ENCODE peak calls at places on chromosome 4, in ten cellular contexts. R is adrenal gland, O is stomach, E is testis, J is upper lobe of left lung, V is A549, L is body of pancreas, W is heart left ventricle, N is suprapubic skin, B is vagina. D is an unnamed sample.

GRCh38 chr4:152165146-152165545 is 370.7 kb downstream of the FBXW7 start:
- DNase-seq in J (no peak), B (no peak), L (no peak), N (no peak), E (no peak), V (no peak), O (no peak), W (no peak), R (no peak), D (no peak)

GRCh38 chr4:789571-790465 is 36.1 kb downstream of the CPLX1 start:
- DNase-seq in L (no peak), O (no peak), B (no peak), E (no peak), R (no peak), J (no peak), N (no peak), W (no peak), V (no peak), D (no peak)

GRCh38 chr4:126799971-126800722 is 832.6 kb upstream of the INTU start:
- DNase-seq in J (no peak), V (no peak), E (no peak), W (no peak), O (no peak), B (no peak), L (no peak), N (no peak), R (no peak), D (no peak)

GRCh38 chr4:127780598-127780997 is 1.5 kb upstream of the HSPA4L start:
- DNase-seq in O (no peak), N (no peak), B (no peak), W (no peak), V (no peak), E (peak; percentile 38), L (no peak), J (no peak), R (no peak), D (no peak)

GRCh38 chr4:54276633-54277426 is 47.7 kb downstream of the PDGFRA start:
- DNase-seq in B (no peak), V (no peak), L (no peak), E (no peak), N (no peak), W (peak; percentile 28), J (no peak), R (no peak), O (no peak), D (no peak)

GRCh38 chr4:38090450-38091246 is 130.4 kb downstream of the PTTG2 start:
- DNase-seq in L (no peak), W (no peak), V (no peak), O (no peak), B (no peak), R (no peak), E (no peak), N (no peak), J (no peak), D (no peak)

GRCh38 chr4:79757580-79757979 is 315.4 kb downstream of the ANTXR2 start:
- DNase-seq in E (no peak), O (no peak), V (no peak), L (no peak), J (no peak), W (no peak), R (no peak), N (no peak), B (no peak), D (no peak)

GRCh38 chr4:140237616-140238352 is 83.8 kb upstream of the MAML3 start:
- DNase-seq in V (no peak), L (peak; percentile 45), E (peak; percentile 78), R (peak; percentile 60), J (peak; percentile 74), O (peak; percentile 70), N (peak; percentile 88), W (peak; percentile 89), B (no peak), D (peak; percentile 94)

GRCh38 chr4:170001688-170002267 is 24.4 kb downstream of the MFAP3L start:
- DNase-seq in J (no peak), E (no peak), W (no peak), N (no peak), V (no peak), R (no peak), O (no peak), B (no peak), L (no peak), D (no peak)

DNA sequence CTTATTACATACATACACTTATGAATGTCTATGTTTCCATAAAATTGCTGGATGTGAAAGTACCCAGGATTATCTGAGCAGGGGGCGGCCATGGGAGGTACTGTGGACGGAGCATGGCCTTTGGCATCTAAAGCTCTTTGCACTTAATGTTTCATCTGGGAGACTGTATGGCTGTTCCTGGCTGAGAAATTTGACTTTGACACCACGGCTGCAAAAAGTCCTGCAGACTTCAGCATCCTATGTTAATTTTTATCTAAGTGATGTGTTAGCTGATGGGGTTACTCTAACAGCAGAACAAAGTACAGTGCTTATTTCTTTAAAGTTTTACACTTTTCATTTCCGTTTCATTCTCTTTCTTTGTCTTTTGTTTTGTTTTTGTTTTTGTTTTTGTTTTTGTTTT is 139.8 kb upstream of the STX18 start:
- DNase-seq in V (no peak), E (no peak), J (no peak), O (no peak), R (no peak), N (no peak), L (no peak), B (no peak), W (no peak), D (no peak)
- TF ChIP-seq POLR2A in V (no peak), E (no peak), J (no peak), O (no peak), R (no peak), N (no peak), L (no peak), B (no peak), W (no peak), D (no peak)

GRCh38 chr4:173014113-173014558 is 154.5 kb upstream of the GALNT7 start:
- DNase-seq in L (no peak), N (no peak), B (no peak), O (no peak), V (peak; percentile 50), R (peak; percentile 19), E (no peak), J (no peak), W (peak; percentile 34), D (no peak)
- TF ChIP-seq CTCF in L (no peak), N (no peak), B (no peak), O (no peak), V (no peak), R (no peak), E (no peak), J (no peak), W (no peak), D (no peak)

GRCh38 chr4:83484500-83485431 is at the start of gene ABRAXAS1:
- DNase-seq in V (peak; percentile 79), E (peak; percentile 98), B (peak; percentile 95), L (peak; percentile 94), R (peak; percentile 94), N (peak; percentile 95), W (peak; percentile 96), O (peak; percentile 94), J (peak; percentile 98), D (peak; percentile 98)
- TF ChIP-seq POLR2A in V (peak; percentile 62), E (peak; percentile 63), B (peak; percentile 48), L (peak; percentile 80), R (peak; percentile 49), N (peak; percentile 33), W (peak; percentile 76), O (no peak), J (peak; percentile 73), D (no peak)

DNA sequence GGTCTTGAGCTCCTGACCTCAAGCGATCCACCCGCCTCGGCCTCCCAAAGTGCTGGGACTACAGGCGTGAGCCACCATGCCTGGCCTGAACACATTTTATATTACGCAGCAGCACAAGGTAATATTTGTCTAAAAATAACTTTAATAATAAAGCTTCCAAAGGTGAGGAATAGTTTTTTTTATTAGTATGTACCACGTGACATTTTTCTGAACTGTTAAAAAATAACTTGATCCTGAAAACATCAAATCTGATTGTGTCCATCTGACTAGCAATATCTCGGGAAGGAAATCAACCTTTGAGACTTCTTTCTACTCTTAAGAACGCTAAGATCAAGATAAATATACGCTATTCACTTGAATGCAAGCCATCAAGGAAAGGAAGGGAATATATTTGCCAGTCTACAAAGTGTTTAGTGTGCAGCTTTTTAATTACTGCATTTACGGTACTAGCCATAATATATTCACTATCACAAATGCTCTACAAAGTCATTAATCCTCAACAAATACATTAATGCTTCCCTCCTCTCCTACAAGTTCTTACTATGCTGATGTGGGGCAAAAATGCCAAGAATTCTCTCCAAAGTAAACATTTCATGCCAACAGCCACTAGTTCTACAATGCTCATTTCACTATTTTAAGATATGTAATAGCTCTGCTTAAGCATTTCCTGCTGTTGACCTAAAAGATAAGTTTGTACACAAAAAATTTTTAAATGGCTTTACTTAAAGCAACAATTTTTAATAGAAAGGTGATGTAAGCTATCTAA is 143.6 kb downstream of the APBB2 start:
- DNase-seq in O (no peak), L (no peak), W (no peak), J (no peak), E (no peak), R (no peak), V (no peak), B (no peak), N (no peak), D (no peak)
- TF ChIP-seq CTCF in O (no peak), L (no peak), W (no peak), J (no peak), E (no peak), R (no peak), V (no peak), B (no peak), N (no peak), D (no peak)

GRCh38 chr4:139082750-139083532 is 67.4 kb downstream of the NOCT start:
- DNase-seq in V (peak; percentile 86), W (peak; percentile 96), J (peak; percentile 98), L (peak; percentile 92), E (peak; percentile 99), O (peak; percentile 95), N (peak; percentile 98), B (peak; percentile 98), R (peak; percentile 95), D (peak; percentile 98)
- TF ChIP-seq POLR2A in V (no peak), W (no peak), J (peak; percentile 65), L (no peak), E (no peak), O (no peak), N (no peak), B (no peak), R (no peak), D (no peak)

DNA sequence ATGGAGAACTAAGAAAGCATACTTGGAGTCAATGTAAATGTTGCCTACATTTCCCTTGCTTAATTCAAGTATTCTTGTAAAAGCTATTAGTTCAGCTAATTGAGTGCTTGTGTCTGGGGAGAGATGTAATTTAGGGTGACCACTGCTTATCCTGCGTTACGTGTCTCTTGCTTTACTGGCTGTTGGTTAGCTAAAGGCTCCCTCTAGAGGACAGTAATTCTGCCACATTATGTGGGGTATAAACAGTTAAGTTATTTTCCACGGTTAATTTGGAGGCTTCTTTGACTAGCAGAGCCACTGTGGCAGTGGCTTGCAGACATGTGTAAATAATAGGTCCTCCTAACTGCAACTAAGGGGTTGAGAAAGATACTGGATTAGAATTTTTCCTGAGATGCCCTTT is 25.3 kb upstream of the NAF1 start:
- DNase-seq in O (no peak), L (no peak), B (no peak), R (no peak), V (no peak), J (no peak), E (no peak), W (no peak), N (no peak), D (no peak)
- TF ChIP-seq CTCF in O (no peak), L (no peak), B (no peak), R (no peak), V (peak; percentile 14), J (no peak), E (no peak), W (no peak), N (no peak), D (no peak)

D was measured in lower leg skin.